ENCODE peak calls at places on chromosome 2, in four cellular contexts. One of them, this sample, is unnamed.

GRCh38 chr2:45331034-45331786 is 279.9 kb downstream of the SRBD1 start:
- DNase-seq in H1: no peak
- DNase-seq in HepG2: peak; percentile 53
- DNase-seq in HCT116: no peak
- DNase-seq in this sample: no peak

GRCh38 chr2:223600056-223600455 is 2.1 kb downstream of the SCG2 start:
- DNase-seq in H1: no peak
- DNase-seq in HepG2: no peak
- DNase-seq in HCT116: no peak
- DNase-seq in this sample: no peak

GRCh38 chr2:3207091-3207491 is 170.5 kb downstream of the EIPR1 start:
- DNase-seq in H1: no peak
- DNase-seq in HepG2: no peak
- DNase-seq in HCT116: no peak
- DNase-seq in this sample: no peak

GRCh38 chr2:133774675-133775005 is 206.4 kb upstream of the NCKAP5 start:
- DNase-seq in H1: no peak
- DNase-seq in HepG2: no peak
- DNase-seq in HCT116: no peak
- DNase-seq in this sample: no peak

GRCh38 chr2:43905388-43905803 is 66.6 kb downstream of the ABCG8 start:
- DNase-seq in H1: no peak
- DNase-seq in HepG2: no peak
- DNase-seq in HCT116: no peak
- DNase-seq in this sample: no peak

GRCh38 chr2:62319061-62319460 is 123.1 kb downstream of the B3GNT2 start:
- DNase-seq in H1: no peak
- DNase-seq in HepG2: no peak
- DNase-seq in HCT116: no peak
- DNase-seq in this sample: no peak

GRCh38 chr2:120879401-120880295 is 144.0 kb downstream of the GLI2 start:
- DNase-seq in H1: no peak
- DNase-seq in HepG2: no peak
- DNase-seq in HCT116: no peak
- DNase-seq in this sample: no peak

GRCh38 chr2:158191076-158191566 is 89.4 kb downstream of the UPP2 start:
- DNase-seq in H1: no peak
- DNase-seq in HepG2: peak; percentile 95
- DNase-seq in HCT116: peak; percentile 13
- DNase-seq in this sample: no peak

GRCh38 chr2:216131175-216131926 is 22.2 kb downstream of the XRCC5 start:
- DNase-seq in H1: no peak
- DNase-seq in HepG2: no peak
- DNase-seq in HCT116: no peak
- DNase-seq in this sample: no peak

GRCh38 chr2:30422437-30422805 is 24.6 kb upstream of the LCLAT1 start:
- DNase-seq in H1: no peak
- DNase-seq in HepG2: no peak
- DNase-seq in HCT116: peak; percentile 37
- DNase-seq in this sample: no peak

GRCh38 chr2:54522624-54523281 is 66.6 kb downstream of the SPTBN1 start:
- DNase-seq in H1: peak; percentile 68
- DNase-seq in HepG2: peak; percentile 86
- DNase-seq in HCT116: peak; percentile 60
- DNase-seq in this sample: peak; percentile 75

GRCh38 chr2:68907232-68907922 is 36.2 kb upstream of the BMP10 start:
- DNase-seq in H1: no peak
- DNase-seq in HepG2: no peak
- DNase-seq in HCT116: no peak
- DNase-seq in this sample: no peak

GRCh38 chr2:28368417-28368798 is 24.2 kb upstream of the FOSL2 start:
- DNase-seq in H1: no peak
- DNase-seq in HepG2: no peak
- DNase-seq in HCT116: no peak
- DNase-seq in this sample: no peak

GRCh38 chr2:50546790-50547189 is 485.1 kb downstream of the NRXN1 start:
- DNase-seq in H1: no peak
- DNase-seq in HepG2: no peak
- DNase-seq in HCT116: no peak
- DNase-seq in this sample: no peak

GRCh38 chr2:52974127-52974526 is 793.5 kb upstream of the CHAC2 start:
- DNase-seq in H1: no peak
- DNase-seq in HepG2: no peak
- DNase-seq in HCT116: no peak
- DNase-seq in this sample: no peak

GRCh38 chr2:3611136-3611535 is 16.2 kb downstream of the COLEC11 start:
- DNase-seq in H1: no peak
- DNase-seq in HepG2: no peak
- DNase-seq in HCT116: no peak
- DNase-seq in this sample: no peak

GRCh38 chr2:203328735-203329549 is 748 bp downstream of the ABI2 start:
- DNase-seq in H1: no peak
- DNase-seq in HepG2: peak; percentile 20
- DNase-seq in HCT116: no peak
- DNase-seq in this sample: peak; percentile 65

GRCh38 chr2:237773826-237774225 is 24.8 kb upstream of the RBM44 start:
- DNase-seq in H1: peak; percentile 35
- DNase-seq in HepG2: no peak
- DNase-seq in HCT116: no peak
- DNase-seq in this sample: no peak

GRCh38 chr2:75494137-75494769 is 66.5 kb downstream of the EVA1A start:
- DNase-seq in H1: no peak
- DNase-seq in HepG2: no peak
- DNase-seq in HCT116: no peak
- DNase-seq in this sample: no peak

GRCh38 chr2:161233858-161234431 is 73.7 kb downstream of the TANK start:
- DNase-seq in H1: no peak
- DNase-seq in HepG2: no peak
- DNase-seq in HCT116: no peak
- DNase-seq in this sample: no peak

GRCh38 chr2:102698369-102699111 is 63.3 kb upstream of the TMEM182 start:
- DNase-seq in H1: no peak
- DNase-seq in HepG2: no peak
- DNase-seq in HCT116: no peak
- DNase-seq in this sample: peak; percentile 50

GRCh38 chr2:214808481-214808931 is 977 bp downstream of the BARD1 start:
- DNase-seq in H1: no peak
- DNase-seq in HepG2: no peak
- DNase-seq in HCT116: no peak
- DNase-seq in this sample: no peak

GRCh38 chr2:51003345-51004192 is 28.4 kb downstream of the NRXN1 start:
- DNase-seq in H1: no peak
- DNase-seq in HepG2: no peak
- DNase-seq in HCT116: no peak
- DNase-seq in this sample: no peak

GRCh38 chr2:83054751-83055150 is 1404.3 kb downstream of the SUCLG1 start:
- DNase-seq in H1: no peak
- DNase-seq in HepG2: no peak
- DNase-seq in HCT116: no peak
- DNase-seq in this sample: no peak

GRCh38 chr2:246489-247145 is 17.2 kb downstream of the SH3YL1 start:
- DNase-seq in H1: no peak
- DNase-seq in HepG2: peak; percentile 81
- DNase-seq in HCT116: peak; percentile 36
- DNase-seq in this sample: peak; percentile 25

GRCh38 chr2:26805241-26805676 is 19.4 kb downstream of the CENPA start:
- DNase-seq in H1: no peak
- DNase-seq in HepG2: no peak
- DNase-seq in HCT116: peak; percentile 39
- DNase-seq in this sample: no peak

GRCh38 chr2:181785677-181786344 is 105.5 kb upstream of the NEUROD1 start:
- DNase-seq in H1: no peak
- DNase-seq in HepG2: no peak
- DNase-seq in HCT116: peak; percentile 78
- DNase-seq in this sample: no peak

GRCh38 chr2:35314049-35314448 is 1041.5 kb upstream of the CRIM1 start:
- DNase-seq in H1: no peak
- DNase-seq in HepG2: no peak
- DNase-seq in HCT116: no peak
- DNase-seq in this sample: no peak

GRCh38 chr2:187547353-187547979 is 6.8 kb downstream of the TFPI start:
- DNase-seq in H1: no peak
- DNase-seq in HepG2: no peak
- DNase-seq in HCT116: peak; percentile 92
- DNase-seq in this sample: peak; percentile 63

GRCh38 chr2:213710164-213710563 is 425.9 kb downstream of the SPAG16 start:
- DNase-seq in H1: no peak
- DNase-seq in HepG2: no peak
- DNase-seq in HCT116: no peak
- DNase-seq in this sample: no peak

GRCh38 chr2:165877565-165878550 is 75.7 kb downstream of the TTC21B start:
- DNase-seq in H1: no peak
- DNase-seq in HepG2: no peak
- DNase-seq in HCT116: no peak
- DNase-seq in this sample: no peak

GRCh38 chr2:238135601-238136150 is 2.8 kb upstream of the KLHL30 start:
- DNase-seq in H1: no peak
- DNase-seq in HepG2: no peak
- DNase-seq in HCT116: no peak
- DNase-seq in this sample: no peak

GRCh38 chr2:228067309-228067708 is 114.2 kb downstream of the SPHKAP start:
- DNase-seq in H1: no peak
- DNase-seq in HepG2: no peak
- DNase-seq in HCT116: no peak
- DNase-seq in this sample: no peak
- TF ChIP-seq FOSL1 in H1: no peak
- TF ChIP-seq FOSL1 in HepG2: no peak
- TF ChIP-seq FOSL1 in HCT116: no peak
- TF ChIP-seq FOSL1 in this sample: no peak

DNA sequence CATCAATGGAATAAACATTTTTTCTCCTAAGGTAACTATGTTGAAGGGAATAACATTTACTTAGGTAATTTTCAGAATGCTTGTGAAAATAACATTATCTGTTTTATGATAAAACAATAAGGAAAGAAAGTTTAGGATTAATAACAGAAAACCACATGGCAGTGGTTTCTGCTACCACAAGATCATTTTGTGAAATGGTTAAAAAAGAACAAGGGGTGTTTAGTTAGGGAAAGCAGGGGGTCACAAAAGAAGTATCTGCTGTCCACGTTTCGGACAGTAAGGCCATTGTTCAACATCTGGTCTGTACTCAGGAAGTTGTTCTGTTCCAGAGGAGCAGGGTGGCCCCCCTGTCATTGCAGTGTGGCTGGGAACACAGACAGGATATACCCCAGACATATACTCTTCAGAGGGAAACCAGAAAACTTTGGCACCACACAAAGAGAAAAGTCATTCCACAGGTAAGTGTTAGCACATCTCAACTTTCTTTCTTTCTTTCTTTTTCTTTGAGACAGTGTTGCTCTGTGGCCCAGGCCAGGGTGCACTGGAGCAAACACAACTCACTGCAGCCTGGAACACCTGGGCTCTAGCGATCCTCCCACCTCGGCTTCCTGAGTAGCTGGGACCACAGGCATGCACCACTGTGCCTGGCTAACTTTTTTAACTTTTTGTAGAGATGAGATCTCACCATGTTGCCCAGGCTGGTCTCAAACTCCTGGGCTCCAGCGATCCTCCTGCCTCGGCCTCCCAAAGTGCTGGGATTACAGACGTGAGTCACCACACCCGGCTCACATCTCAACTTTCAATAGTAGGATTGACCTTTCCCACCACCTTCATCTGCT is 14.8 kb upstream of the ARL5A start:
- DNase-seq in H1: no peak
- DNase-seq in HepG2: peak; percentile 94
- DNase-seq in HCT116: no peak
- DNase-seq in this sample: no peak
- TF ChIP-seq FOSL1 in H1: no peak
- TF ChIP-seq FOSL1 in HepG2: no peak
- TF ChIP-seq FOSL1 in HCT116: no peak
- TF ChIP-seq FOSL1 in this sample: no peak

GRCh38 chr2:77016964-77017363 is 505.2 kb downstream of the LRRTM4 start:
- DNase-seq in H1: no peak
- DNase-seq in HepG2: no peak
- DNase-seq in HCT116: no peak
- DNase-seq in this sample: no peak
- TF ChIP-seq FOSL1 in H1: no peak
- TF ChIP-seq FOSL1 in HepG2: no peak
- TF ChIP-seq FOSL1 in HCT116: no peak
- TF ChIP-seq FOSL1 in this sample: no peak

DNA sequence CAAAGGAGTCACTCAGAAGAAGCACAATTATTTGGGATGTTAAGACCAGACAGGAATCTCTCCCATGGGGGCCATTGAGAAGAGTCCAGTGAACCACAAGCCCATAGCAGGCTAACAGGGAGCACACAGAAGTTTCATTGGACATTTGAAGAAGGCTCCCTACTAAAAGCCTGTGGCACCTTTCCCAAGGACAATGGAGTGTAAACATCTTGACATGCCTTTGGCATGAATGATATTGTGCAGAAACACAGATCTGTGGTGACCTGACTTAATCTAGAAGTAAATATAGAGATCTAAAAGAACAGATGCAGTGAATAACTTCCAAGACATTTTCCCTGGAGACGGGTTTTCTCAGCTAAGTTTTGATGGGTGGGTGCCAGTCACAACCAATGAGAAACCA is 221.5 kb downstream of the EPHA4 start:
- DNase-seq in H1: no peak
- DNase-seq in HepG2: no peak
- DNase-seq in HCT116: no peak
- DNase-seq in this sample: no peak
- TF ChIP-seq FOSL1 in H1: no peak
- TF ChIP-seq FOSL1 in HepG2: no peak
- TF ChIP-seq FOSL1 in HCT116: no peak
- TF ChIP-seq FOSL1 in this sample: no peak

DNA sequence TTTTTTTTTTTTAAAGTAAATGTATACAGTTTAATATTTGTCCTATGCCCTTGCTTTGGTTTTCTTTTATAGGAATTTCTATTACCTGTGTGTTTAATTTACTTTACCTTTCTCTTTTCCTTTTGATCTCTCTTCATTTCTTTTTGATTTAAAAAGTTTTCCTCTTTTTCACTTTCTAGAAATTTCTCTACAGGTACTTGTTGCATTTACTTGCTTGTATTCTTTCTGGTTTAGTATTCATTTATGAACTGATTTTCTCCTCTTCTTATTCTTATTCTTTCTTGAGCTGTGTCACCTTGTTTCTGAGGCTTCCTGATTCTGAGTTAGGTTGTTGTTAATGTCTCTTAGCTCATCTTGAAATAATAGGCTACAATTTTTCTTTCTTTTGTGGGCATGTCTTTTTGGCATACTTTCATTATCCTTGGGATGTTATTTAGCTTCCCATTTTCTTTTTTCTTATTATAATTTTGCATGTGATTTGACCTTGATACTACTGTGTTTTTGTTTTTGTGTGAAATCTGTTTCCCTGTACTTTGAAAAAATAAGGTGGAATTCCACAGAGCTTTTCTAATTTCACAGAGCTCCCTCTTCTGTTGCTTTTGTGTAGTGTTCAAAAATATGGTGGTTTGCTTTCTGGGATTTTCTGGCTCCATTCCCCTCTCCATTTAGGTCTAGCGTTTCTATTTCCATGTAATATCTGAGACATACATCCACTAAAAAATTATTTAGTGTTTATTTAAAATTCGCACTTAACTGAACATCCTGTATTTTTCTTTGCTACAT is 25.5 kb upstream of the ALMS1 start:
- DNase-seq in H1: no peak
- DNase-seq in HepG2: no peak
- DNase-seq in HCT116: no peak
- DNase-seq in this sample: no peak
- TF ChIP-seq FOSL1 in H1: no peak
- TF ChIP-seq FOSL1 in HepG2: no peak
- TF ChIP-seq FOSL1 in HCT116: no peak
- TF ChIP-seq FOSL1 in this sample: no peak

This sample was measured in K562.